ENCODE peak calls at places on chromosomes 2 and 18, in eight cellular contexts. B is naive thymus-derived CD4-positive, alpha-beta T cell; H is adrenal gland; I is keratinocyte; W is colonic mucosa; N is IMR-90; T is right lobe of liver; S is gastrocnemius medialis. C is an unnamed sample.

GRCh38 chr2:30147196-30147714 is 448 bp downstream of the YPEL5 start:
- DNase-seq in S (peak; percentile 17), I (no peak), N (no peak), B (no peak), T (no peak), W (no peak), H (no peak), C (no peak)

GRCh38 chr2:46858697-46859080 is 56.9 kb downstream of the MCFD2 start:
- DNase-seq in H (no peak), I (no peak), W (no peak), S (no peak), N (peak; percentile 91), T (no peak), B (no peak), C (no peak)

GRCh38 chr18:77059294-77059916 is 73.2 kb downstream of the MBP start:
- DNase-seq in B (no peak), T (no peak), S (peak; percentile 56), W (no peak), H (no peak), N (peak; percentile 76), I (no peak), C (no peak)

GRCh38 chr2:208256192-208256782 is 1.4 kb upstream of the IDH1 start:
- DNase-seq in I (no peak), N (no peak), W (no peak), H (no peak), S (no peak), T (no peak), B (peak; percentile 17), C (no peak)

GRCh38 chr18:57797209-57797651 is 5.9 kb downstream of the ATP8B1 start:
- DNase-seq in T (peak; percentile 86), N (no peak), I (no peak), S (no peak), W (peak; percentile 89), B (no peak), H (no peak), C (no peak)

GRCh38 chr2:210792000-210792399 is 235.6 kb downstream of the CPS1 start:
- DNase-seq in T (no peak), N (no peak), W (no peak), B (no peak), H (no peak), I (no peak), S (peak; percentile 17), C (no peak)

GRCh38 chr2:234795272-234795920 is 156.4 kb upstream of the SH3BP4 start:
- DNase-seq in H (no peak), W (no peak), B (no peak), N (peak; percentile 26), S (no peak), I (no peak), T (no peak), C (no peak)

GRCh38 chr2:213057977-213058376 is 93.4 kb downstream of the IKZF2 start:
- DNase-seq in B (no peak), W (no peak), I (no peak), H (no peak), T (no peak), S (no peak), N (no peak), C (no peak)

GRCh38 chr2:74690571-74690970 is 36.5 kb downstream of the SEMA4F start:
- DNase-seq in N (peak; percentile 71), I (no peak), T (no peak), H (no peak), S (no peak), B (peak; percentile 41), W (peak; percentile 63), C (no peak)

GRCh38 chr2:20465716-20466391 is 19.0 kb downstream of the RHOB start:
- DNase-seq in W (no peak), H (no peak), S (peak; percentile 2), I (no peak), N (no peak), T (no peak), B (no peak), C (no peak)

GRCh38 chr18:49094979-49095632 is 144.3 kb upstream of the SMAD7 start:
- DNase-seq in T (no peak), S (no peak), B (no peak), N (peak; percentile 92), H (no peak), I (peak; percentile 4), W (no peak), C (no peak)

GRCh38 chr18:24918257-24918656 is 433.7 kb downstream of the ZNF521 start:
- DNase-seq in H (no peak), B (no peak), I (no peak), W (no peak), T (no peak), N (no peak), S (no peak), C (no peak)

GRCh38 chr2:46181789-46182530 is 115.2 kb upstream of the EPAS1 start:
- DNase-seq in S (no peak), N (no peak), T (peak; percentile 34), I (no peak), H (no peak), W (no peak), B (no peak), C (no peak)

GRCh38 chr2:3667151-3667631 is 9.2 kb downstream of the ALLC start:
- DNase-seq in I (no peak), S (no peak), H (no peak), B (no peak), N (peak; percentile 92), T (no peak), W (peak; percentile 6), C (no peak)

GRCh38 chr2:79669714-79670113 is 156.9 kb downstream of the CTNNA2 start:
- DNase-seq in T (no peak), I (no peak), N (no peak), H (no peak), S (no peak), W (no peak), B (no peak), C (no peak)

GRCh38 chr2:40213071-40213470 is 238.8 kb downstream of the SLC8A1 start:
- DNase-seq in S (no peak), W (no peak), I (no peak), N (peak; percentile 83), T (no peak), H (no peak), B (no peak), C (no peak)

GRCh38 chr2:219628986-219629901 is 1.8 kb downstream of the SLC4A3 start:
- DNase-seq in W (no peak), S (no peak), I (no peak), T (no peak), N (no peak), B (no peak), H (no peak), C (no peak)

GRCh38 chr2:219629976-219630695 is 2.7 kb downstream of the SLC4A3 start:
- DNase-seq in I (no peak), T (no peak), H (peak; percentile 65), N (no peak), W (no peak), B (no peak), S (no peak), C (no peak)

GRCh38 chr2:219631925-219632757 is 4.7 kb downstream of the SLC4A3 start:
- DNase-seq in H (no peak), B (no peak), N (no peak), W (no peak), S (no peak), I (no peak), T (no peak), C (no peak)

GRCh38 chr2:219631406-219631891 is 4.0 kb downstream of the SLC4A3 start:
- DNase-seq in I (no peak), H (no peak), B (no peak), W (no peak), T (no peak), S (no peak), N (no peak), C (no peak)

GRCh38 chr2:219630770-219631405 is 3.5 kb downstream of the SLC4A3 start:
- DNase-seq in H (peak; percentile 85), T (no peak), S (no peak), I (no peak), N (no peak), W (no peak), B (no peak), C (no peak)
- H3K27ac ChIP-seq in H (no peak overlapping the region), T (no peak overlapping the region), S (no peak overlapping the region), I (no peak overlapping the region), N (no peak overlapping the region), W (no peak overlapping the region), B (no peak overlapping the region), C (no peak overlapping the region)

GRCh38 chr2:218234487-218234886 is 17.5 kb downstream of the ARPC2 start:
- DNase-seq in B (no peak), I (no peak), H (no peak), S (no peak), N (no peak), W (no peak), T (no peak), C (no peak)
- H3K36me3 ChIP-seq in B (peaks cover 91% of the 10 kb centered on the region), I (peaks cover 62% of the 10 kb centered on the region), H (no peaks in the 10 kb centered on the region), S (peaks cover 2% of the 10 kb centered on the region), N (peaks cover 75% of the 10 kb centered on the region), W (peaks cover 10% of the 10 kb centered on the region), T (peaks cover 24% of the 10 kb centered on the region), C (peaks cover 45% of the 10 kb centered on the region)

DNA sequence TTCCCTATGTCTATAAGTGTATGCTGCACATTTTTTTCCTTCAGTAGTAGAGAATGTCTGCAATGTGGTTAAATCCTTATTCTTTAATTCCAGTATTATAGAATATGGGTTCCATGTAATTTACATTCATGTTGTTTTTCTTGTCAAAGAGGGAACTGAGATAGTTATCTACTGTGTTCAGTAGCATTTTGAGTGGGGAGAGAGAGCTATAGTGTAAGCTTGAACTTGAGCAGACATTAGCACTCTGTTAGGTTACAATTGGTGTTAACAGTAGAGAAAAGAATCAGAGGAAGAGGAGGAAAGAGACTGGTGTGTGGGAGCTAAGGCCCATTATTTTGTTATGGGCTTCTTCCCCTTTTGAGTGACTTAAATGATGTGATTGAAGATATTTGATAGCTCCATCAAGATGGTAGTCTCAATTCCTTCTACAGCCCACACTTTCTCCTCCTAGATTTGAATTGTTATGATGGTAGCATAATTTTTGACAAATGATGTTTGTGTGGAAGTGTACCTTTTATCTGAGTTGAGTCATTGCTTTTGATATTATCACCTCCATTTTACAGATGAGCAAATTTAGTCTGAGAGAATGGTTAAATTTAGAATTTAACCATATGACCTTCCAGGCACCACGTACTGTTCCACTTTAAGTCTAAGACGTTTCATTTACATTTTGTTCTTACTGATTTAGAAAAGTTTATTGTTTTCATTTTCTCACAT is 71.3 kb downstream of the FMNL2 start:
- DNase-seq in S (no peak), N (no peak), I (no peak), H (no peak), T (no peak), W (no peak), B (no peak), C (no peak)
- H3K4me1 ChIP-seq in S (peaks cover 93% of the 10 kb centered on the region), N (peaks cover 8% of the 10 kb centered on the region), I (peaks cover 52% of the 10 kb centered on the region), H (peaks cover 75% of the 10 kb centered on the region), T (no peaks in the 10 kb centered on the region), W (peaks cover 4% of the 10 kb centered on the region), B (no peaks in the 10 kb centered on the region), C (peaks cover 84% of the 10 kb centered on the region)

DNA sequence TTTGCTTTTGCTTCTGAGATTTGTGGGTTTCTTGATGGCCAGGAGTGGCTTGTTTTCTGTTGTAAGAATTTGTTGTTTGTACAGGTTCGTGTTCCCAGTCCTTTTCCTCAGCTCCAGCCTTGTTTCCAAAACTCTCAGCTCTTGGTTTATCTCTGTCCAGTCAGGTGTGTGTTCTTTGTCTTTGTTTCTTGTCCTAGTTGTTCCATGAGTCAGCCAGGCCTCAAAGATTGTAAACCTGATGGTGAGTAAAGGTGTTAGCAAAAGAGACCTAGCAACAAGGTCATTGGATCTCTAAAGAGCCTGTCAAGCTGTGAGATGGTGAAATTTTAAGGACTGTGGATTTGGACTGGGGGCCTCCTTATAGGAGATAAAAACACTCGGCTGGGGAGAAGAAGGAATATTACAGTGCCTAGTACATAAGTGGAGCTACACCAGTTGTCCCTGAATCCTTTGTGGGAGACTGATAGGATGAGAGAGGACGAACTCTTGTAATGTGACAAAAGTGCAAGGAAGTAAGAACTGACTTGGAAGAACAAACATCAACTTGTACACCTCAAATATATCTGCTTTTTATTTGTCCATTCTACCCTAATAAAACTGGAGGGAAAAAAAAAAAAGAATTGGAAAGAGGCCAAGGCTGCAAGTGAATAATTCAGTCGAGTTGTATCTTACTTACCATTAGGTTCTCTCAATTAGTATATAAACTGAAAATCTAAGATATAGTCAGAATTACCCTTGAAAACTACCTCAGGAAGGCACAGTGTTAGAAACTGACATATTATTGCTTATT is 37.1 kb downstream of the ITGA6 start:
- DNase-seq in H (no peak), I (no peak), W (peak; percentile 55), T (no peak), B (no peak), S (no peak), N (no peak), C (no peak)
- H3K27ac ChIP-seq in H (no peak overlapping the region), I (peak overlapping the region; percentile 76), W (peak overlapping the region; percentile 86), T (no peak overlapping the region), B (peak overlapping the region; percentile 69), S (peak overlapping the region; percentile 4), N (no peak overlapping the region), C (no peak overlapping the region)